ENCODE peak calls at places on chromosomes 5 and 9, in ten cellular contexts. U, I, S, C, D, E, Z, M, G and N are unnamed samples. For H3K27me3, the result is how much of the 10 kb centered on the place peaks cover.

GRCh38 chr5:80082731-80083114 is 47.6 kb downstream of the THBS4 start:
- DNase-seq in U (no peak), I (peak), S (peak), C (peak), D (peak), E (peak), Z (peak), M (peak), G (peak), N (peak)

GRCh38 chr9:93207860-93208734 is 24.2 kb downstream of the WNK2 start:
- DNase-seq in U (no peak), I (peak), S (no peak), C (no peak), D (no peak), E (no peak), Z (no peak), M (no peak), G (no peak), N (no peak)

GRCh38 chr9:841371-842209 is at the start of gene DMRT1:
- DNase-seq in U (no peak), I (no peak), S (no peak), C (no peak), D (no peak), E (peak), Z (no peak), M (no peak), G (no peak), N (no peak)

GRCh38 chr5:83227611-83228010 is 150.3 kb downstream of the XRCC4 start:
- DNase-seq in U (no peak), I (no peak), S (no peak), C (no peak), D (no peak), E (no peak), Z (no peak), M (no peak), G (no peak), N (no peak)

GRCh38 chr9:92988215-92988731 is 41.0 kb downstream of the FGD3 start:
- DNase-seq in U (no peak), I (no peak), S (no peak), C (no peak), D (peak), E (no peak), Z (no peak), M (no peak), G (no peak), N (no peak)

GRCh38 chr9:34580358-34580757 is 9.2 kb downstream of the CNTFR start:
- DNase-seq in U (no peak), I (no peak), S (no peak), C (no peak), D (no peak), E (peak), Z (no peak), M (no peak), G (no peak), N (no peak)

GRCh38 chr9:126346031-126346430 is 19.4 kb downstream of the MVB12B start:
- DNase-seq in U (no peak), I (no peak), S (no peak), C (no peak), D (no peak), E (no peak), Z (no peak), M (no peak), G (no peak), N (no peak)

GRCh38 chr5:150129813-150130492 is 25.7 kb downstream of the PDGFRB start:
- DNase-seq in U (peak), I (peak), S (peak), C (peak), D (peak), E (peak), Z (peak), M (peak), G (no peak), N (peak)

GRCh38 chr5:66646570-66646969 is 50.4 kb downstream of the MAST4 start:
- DNase-seq in U (no peak), I (no peak), S (no peak), C (no peak), D (no peak), E (no peak), Z (no peak), M (no peak), G (no peak), N (no peak)

GRCh38 chr5:102536323-102536928 is 37.6 kb upstream of the SLCO6A1 start:
- DNase-seq in U (no peak), I (no peak), S (no peak), C (no peak), D (no peak), E (no peak), Z (no peak), M (no peak), G (no peak), N (no peak)

GRCh38 chr9:1311462-1312042 is 261.4 kb downstream of the DMRT2 start:
- DNase-seq in U (no peak), I (no peak), S (no peak), C (no peak), D (no peak), E (no peak), Z (no peak), M (no peak), G (no peak), N (no peak)

GRCh38 chr9:108551030-108551964 is 304.5 kb downstream of the ACTL7B start:
- DNase-seq in U (no peak), I (no peak), S (no peak), C (no peak), D (peak), E (peak), Z (no peak), M (no peak), G (peak), N (no peak)

GRCh38 chr5:12125895-12126294 is 221.6 kb upstream of the CTNND2 start:
- DNase-seq in U (no peak), I (no peak), S (no peak), C (no peak), D (no peak), E (no peak), Z (no peak), M (no peak), G (no peak), N (no peak)

GRCh38 chr5:121497176-121497575 is 354.5 kb upstream of the FTMT start:
- DNase-seq in U (no peak), I (no peak), S (no peak), C (no peak), D (no peak), E (peak), Z (no peak), M (no peak), G (no peak), N (no peak)

GRCh38 chr5:120258123-120258522 is 206.0 kb upstream of the PRR16 start:
- DNase-seq in U (no peak), I (no peak), S (no peak), C (no peak), D (no peak), E (no peak), Z (no peak), M (no peak), G (no peak), N (no peak)

GRCh38 chr9:69649566-69650260 is 22.5 kb downstream of the APBA1 start:
- DNase-seq in U (no peak), I (no peak), S (no peak), C (no peak), D (no peak), E (no peak), Z (no peak), M (no peak), G (no peak), N (no peak)

GRCh38 chr5:139882961-139883539 is 87.4 kb downstream of the PSD2 start:
- DNase-seq in U (no peak), I (no peak), S (no peak), C (no peak), D (no peak), E (no peak), Z (no peak), M (no peak), G (no peak), N (no peak)

GRCh38 chr9:87007711-87008360 is 60.5 kb upstream of the GAS1 start:
- DNase-seq in U (no peak), I (no peak), S (no peak), C (no peak), D (no peak), E (no peak), Z (no peak), M (no peak), G (no peak), N (no peak)

GRCh38 chr5:59540366-59540765 is 353.2 kb downstream of the PDE4D start:
- DNase-seq in U (no peak), I (no peak), S (peak), C (no peak), D (no peak), E (no peak), Z (no peak), M (no peak), G (no peak), N (no peak)

GRCh38 chr9:27945386-27945785 is 372.1 kb upstream of the C9orf72 start:
- DNase-seq in U (no peak), I (no peak), S (no peak), C (no peak), D (no peak), E (no peak), Z (no peak), M (no peak), G (no peak), N (no peak)

GRCh38 chr9:95508968-95509850 is 7.6 kb downstream of the PTCH1 start:
- DNase-seq in U (peak), I (peak), S (peak), C (peak), D (peak), E (peak), Z (peak), M (peak), G (peak), N (peak)

GRCh38 chr5:146772881-146773440 is 105.6 kb downstream of the PPP2R2B start:
- DNase-seq in U (no peak), I (no peak), S (no peak), C (no peak), D (no peak), E (no peak), Z (no peak), M (no peak), G (no peak), N (no peak)

GRCh38 chr5:33153891-33154290 is 286.9 kb upstream of the TARS1 start:
- DNase-seq in U (no peak), I (no peak), S (no peak), C (no peak), D (no peak), E (no peak), Z (no peak), M (no peak), G (no peak), N (no peak)

GRCh38 chr5:146662229-146662628 is 146.2 kb upstream of the GPR151 start:
- DNase-seq in U (peak), I (no peak), S (no peak), C (no peak), D (no peak), E (no peak), Z (no peak), M (no peak), G (no peak), N (no peak)

GRCh38 chr5:78533356-78533755 is 115.2 kb downstream of the LHFPL2 start:
- DNase-seq in U (peak), I (no peak), S (no peak), C (no peak), D (no peak), E (peak), Z (no peak), M (no peak), G (no peak), N (peak)

GRCh38 chr9:88464851-88465250 is 70.1 kb upstream of the NXNL2 start:
- DNase-seq in U (no peak), I (no peak), S (no peak), C (no peak), D (no peak), E (no peak), Z (no peak), M (no peak), G (no peak), N (no peak)

GRCh38 chr9:108040783-108041182 is 551.2 kb upstream of the KLF4 start:
- DNase-seq in U (no peak), I (no peak), S (peak), C (no peak), D (peak), E (no peak), Z (no peak), M (no peak), G (no peak), N (no peak)

GRCh38 chr5:57600321-57600720 is 117.7 kb upstream of the ACTBL2 start:
- DNase-seq in U (no peak), I (no peak), S (no peak), C (no peak), D (no peak), E (no peak), Z (no peak), M (no peak), G (no peak), N (no peak)

GRCh38 chr5:56148453-56148971 is 84.6 kb downstream of the ANKRD55 start:
- DNase-seq in U (no peak), I (no peak), S (no peak), C (peak), D (no peak), E (no peak), Z (peak), M (peak), G (no peak), N (no peak)

GRCh38 chr5:83718195-83718825 is 2.3 kb downstream of the HAPLN1 start:
- DNase-seq in U (peak), I (no peak), S (peak), C (peak), D (peak), E (peak), Z (no peak), M (no peak), G (peak), N (peak)

GRCh38 chr9:34496149-34496712 is 26.6 kb downstream of the ENHO start:
- DNase-seq in U (no peak), I (no peak), S (no peak), C (no peak), D (no peak), E (no peak), Z (no peak), M (no peak), G (no peak), N (no peak)

GRCh38 chr9:19946446-19947109 is 157.7 kb upstream of the SLC24A2 start:
- DNase-seq in U (no peak), I (no peak), S (no peak), C (no peak), D (no peak), E (peak), Z (no peak), M (no peak), G (no peak), N (no peak)

GRCh38 chr9:2599896-2600295 is 21.7 kb upstream of the VLDLR start:
- DNase-seq in U (no peak), I (no peak), S (no peak), C (no peak), D (no peak), E (no peak), Z (no peak), M (no peak), G (no peak), N (no peak)

GRCh38 chr5:68644971-68645370 is 429.4 kb downstream of the PIK3R1 start:
- DNase-seq in U (no peak), I (no peak), S (no peak), C (no peak), D (no peak), E (no peak), Z (no peak), M (no peak), G (no peak), N (no peak)

GRCh38 chr9:6024035-6024554 is 8.7 kb upstream of the RANBP6 start:
- DNase-seq in U (peak), I (no peak), S (no peak), C (no peak), D (no peak), E (peak), Z (no peak), M (no peak), G (no peak), N (peak)

GRCh38 chr5:32690153-32690552 is 21.0 kb upstream of the NPR3 start:
- DNase-seq in U (peak), I (no peak), S (no peak), C (no peak), D (no peak), E (no peak), Z (no peak), M (no peak), G (no peak), N (no peak)

DNA sequence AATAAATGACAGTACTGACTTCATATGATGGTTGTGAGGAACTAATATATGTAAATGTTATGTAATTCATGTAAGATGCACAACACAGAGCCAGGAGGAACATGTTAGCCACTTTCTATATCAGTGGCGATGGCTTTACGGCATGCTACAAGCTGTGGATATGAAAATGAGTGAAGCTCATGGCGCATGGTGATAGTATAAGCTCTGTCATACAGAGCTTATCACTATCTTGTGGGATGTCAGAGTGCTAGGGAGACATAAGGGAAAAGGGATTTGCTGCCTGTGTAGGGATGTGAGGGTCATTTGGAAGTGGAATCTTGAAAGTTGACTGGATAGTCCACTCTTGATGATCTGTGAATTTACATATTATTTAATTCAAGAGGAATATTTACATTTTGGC is 13.6 kb downstream of the CPEB4 start:
- DNase-seq in U (no peak), I (no peak), S (no peak), C (no peak), D (no peak), E (no peak), Z (no peak), M (no peak), G (no peak), N (no peak)
- H3K27me3 ChIP-seq in U (under half), I (under half), S (under half), C (under half), D (under half), E (under half), Z (under half), M (under half), G (under half), N (under half)

DNA sequence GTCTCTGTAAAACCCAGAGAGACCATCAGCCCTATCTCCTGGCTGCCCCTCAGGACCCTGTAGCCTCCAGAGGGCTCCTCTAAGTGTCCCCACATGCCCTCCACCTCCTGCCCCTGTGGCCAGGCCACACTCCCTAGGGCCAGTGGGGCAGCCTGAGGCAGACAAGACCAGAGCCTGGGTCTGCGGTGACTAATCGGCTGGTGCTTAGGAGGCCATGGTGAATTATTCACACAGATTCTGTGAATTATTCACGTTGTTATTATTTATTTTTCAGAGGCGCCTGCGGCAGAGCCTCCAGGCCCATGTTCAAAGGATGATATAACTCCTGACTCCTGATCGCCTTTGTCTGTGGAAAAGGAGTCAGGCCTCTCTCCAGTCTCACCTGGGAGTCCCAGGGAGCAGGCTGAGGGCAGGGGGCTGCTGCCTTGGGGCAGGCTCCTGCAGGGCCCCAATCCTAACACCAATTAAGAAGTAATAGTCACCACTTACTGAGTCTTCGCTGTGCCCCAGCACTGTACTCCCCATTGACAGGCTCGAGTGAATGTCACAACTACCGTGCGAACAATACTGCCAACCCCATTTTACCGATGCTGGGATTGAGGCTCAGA is 95.1 kb downstream of the PCDH1 start:
- DNase-seq in U (no peak), I (no peak), S (no peak), C (no peak), D (no peak), E (no peak), Z (no peak), M (no peak), G (no peak), N (no peak)
- H3K27me3 ChIP-seq in U (under half), I (under half), S (under half), C (under half), D (under half), E (under half), Z (under half), M (under half), G (under half), N (under half)

DNA sequence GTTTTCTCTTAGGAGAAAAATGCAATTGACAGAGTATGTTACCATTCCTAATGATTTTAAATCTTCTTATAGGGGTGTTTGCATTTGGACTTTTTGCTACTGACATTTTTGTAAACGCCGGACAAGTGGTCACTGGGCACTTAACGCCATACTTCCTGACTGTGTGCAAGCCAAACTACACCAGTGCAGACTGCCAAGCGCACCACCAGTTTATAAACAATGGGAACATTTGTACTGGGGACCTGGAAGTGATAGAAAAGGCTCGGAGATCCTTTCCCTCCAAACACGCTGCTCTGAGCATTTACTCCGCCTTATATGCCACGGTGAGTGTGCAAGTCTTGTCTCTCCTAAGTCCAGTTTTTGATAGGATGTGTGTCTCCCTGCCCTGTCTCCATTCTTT is 75.7 kb downstream of the BAAT start:
- DNase-seq in U (no peak), I (no peak), S (no peak), C (no peak), D (no peak), E (no peak), Z (no peak), M (no peak), G (no peak), N (no peak)
- H3K27me3 ChIP-seq in U (under half), I (under half), S (under half), C (under half), D (under half), E (under half), Z (under half), M (under half), G (under half), N (under half)

GRCh38 chr5:181054871-181055494 is 14.9 kb downstream of the BTNL9 start:
- DNase-seq in U (no peak), I (no peak), S (no peak), C (no peak), D (no peak), E (peak), Z (no peak), M (no peak), G (no peak), N (no peak)
- H3K27me3 ChIP-seq in U (half or more), I (half or more), S (half or more), C (half or more), D (half or more), E (half or more), Z (half or more), M (under half), G (half or more), N (under half)